ENCODE peak calls at places on chromosomes 1 and 21, in four cellular contexts. One of them, this sample, is unnamed.

GRCh38 chr1:1451696-1452364 is 2.3 kb downstream of the ATAD3C start:
- DNase-seq in esophagus squamous epithelium: no peak
- DNase-seq in cardiac muscle cell: no peak
- DNase-seq in A549: no peak
- DNase-seq in this sample: no peak

GRCh38 chr1:157485793-157486192 is 66.5 kb downstream of the FCRL5 start:
- DNase-seq in cardiac muscle cell: no peak
- DNase-seq in esophagus squamous epithelium: no peak
- DNase-seq in A549: no peak
- DNase-seq in this sample: no peak

GRCh38 chr21:43303240-43304178 is 123.4 kb downstream of the SIK1 start:
- DNase-seq in esophagus squamous epithelium: no peak
- DNase-seq in A549: no peak
- DNase-seq in cardiac muscle cell: no peak
- DNase-seq in this sample: no peak

GRCh38 chr1:202802998-202803932 is 5.0 kb downstream of the KDM5B start:
- DNase-seq in A549: peak
- DNase-seq in esophagus squamous epithelium: no peak
- DNase-seq in cardiac muscle cell: peak
- DNase-seq in this sample: no peak

GRCh38 chr1:224058303-224058702 is 55.6 kb upstream of the FBXO28 start:
- DNase-seq in A549: no peak
- DNase-seq in esophagus squamous epithelium: no peak
- DNase-seq in cardiac muscle cell: no peak
- DNase-seq in this sample: no peak

GRCh38 chr1:206911064-206911663 is 10.6 kb downstream of the FCMR start:
- DNase-seq in esophagus squamous epithelium: no peak
- DNase-seq in cardiac muscle cell: peak
- DNase-seq in A549: peak
- DNase-seq in this sample: no peak

GRCh38 chr1:38037481-38037939 is 9.1 kb downstream of the POU3F1 start:
- DNase-seq in A549: no peak
- DNase-seq in cardiac muscle cell: peak
- DNase-seq in esophagus squamous epithelium: no peak
- DNase-seq in this sample: no peak

GRCh38 chr1:29122662-29122986 is 1.1 kb downstream of the TMEM200B start:
- DNase-seq in A549: no peak
- DNase-seq in cardiac muscle cell: peak
- DNase-seq in esophagus squamous epithelium: no peak
- DNase-seq in this sample: no peak

GRCh38 chr1:26190373-26190987 is at the start of gene CATSPER4:
- DNase-seq in cardiac muscle cell: peak
- DNase-seq in A549: peak
- DNase-seq in esophagus squamous epithelium: no peak
- DNase-seq in this sample: no peak

GRCh38 chr1:241229216-241229615 is 127.8 kb downstream of the RGS7 start:
- DNase-seq in A549: no peak
- DNase-seq in esophagus squamous epithelium: no peak
- DNase-seq in cardiac muscle cell: no peak
- DNase-seq in this sample: no peak

GRCh38 chr21:38951095-38951745 is 145.5 kb downstream of the ETS2 start:
- DNase-seq in esophagus squamous epithelium: no peak
- DNase-seq in A549: peak
- DNase-seq in cardiac muscle cell: no peak
- DNase-seq in this sample: no peak

GRCh38 chr21:35204850-35205564 is 155.9 kb upstream of the RUNX1 start:
- DNase-seq in esophagus squamous epithelium: no peak
- DNase-seq in A549: no peak
- DNase-seq in cardiac muscle cell: peak
- DNase-seq in this sample: peak
- H3K4me3 ChIP-seq in esophagus squamous epithelium: peak
- H3K4me3 ChIP-seq in A549: no peak
- H3K4me3 ChIP-seq in cardiac muscle cell: no peak
- H3K4me3 ChIP-seq in this sample: no peak

GRCh38 chr1:31765041-31765467 is 914 bp upstream of the ADGRB2 start:
- DNase-seq in A549: peak
- DNase-seq in cardiac muscle cell: peak
- DNase-seq in esophagus squamous epithelium: no peak
- DNase-seq in this sample: no peak
- TF ChIP-seq CTCF in A549: peak
- TF ChIP-seq CTCF in cardiac muscle cell: peak
- TF ChIP-seq CTCF in esophagus squamous epithelium: no peak
- TF ChIP-seq CTCF in this sample: peak

GRCh38 chr1:92486251-92487077 is at the start of gene GFI1:
- DNase-seq in A549: no peak
- DNase-seq in esophagus squamous epithelium: no peak
- DNase-seq in cardiac muscle cell: peak
- DNase-seq in this sample: no peak

GRCh38 chr1:92485374-92486250 is 1.1 kb downstream of the GFI1 start:
- DNase-seq in esophagus squamous epithelium: no peak
- DNase-seq in cardiac muscle cell: peak
- DNase-seq in A549: peak
- DNase-seq in this sample: no peak

GRCh38 chr1:92488832-92489231 is 2.1 kb upstream of the GFI1 start:
- DNase-seq in esophagus squamous epithelium: no peak
- DNase-seq in A549: no peak
- DNase-seq in cardiac muscle cell: peak
- DNase-seq in this sample: no peak

GRCh38 chr1:92488416-92488815 is 1.7 kb upstream of the GFI1 start:
- DNase-seq in cardiac muscle cell: no peak
- DNase-seq in A549: no peak
- DNase-seq in esophagus squamous epithelium: no peak
- DNase-seq in this sample: no peak

GRCh38 chr1:92487078-92487605 is 417 bp upstream of the GFI1 start:
- DNase-seq in esophagus squamous epithelium: no peak
- DNase-seq in cardiac muscle cell: no peak
- DNase-seq in A549: no peak
- DNase-seq in this sample: no peak
- H3K4me3 ChIP-seq in esophagus squamous epithelium: peak
- H3K4me3 ChIP-seq in cardiac muscle cell: peak
- H3K4me3 ChIP-seq in A549: peak
- H3K4me3 ChIP-seq in this sample: no peak

DNA sequence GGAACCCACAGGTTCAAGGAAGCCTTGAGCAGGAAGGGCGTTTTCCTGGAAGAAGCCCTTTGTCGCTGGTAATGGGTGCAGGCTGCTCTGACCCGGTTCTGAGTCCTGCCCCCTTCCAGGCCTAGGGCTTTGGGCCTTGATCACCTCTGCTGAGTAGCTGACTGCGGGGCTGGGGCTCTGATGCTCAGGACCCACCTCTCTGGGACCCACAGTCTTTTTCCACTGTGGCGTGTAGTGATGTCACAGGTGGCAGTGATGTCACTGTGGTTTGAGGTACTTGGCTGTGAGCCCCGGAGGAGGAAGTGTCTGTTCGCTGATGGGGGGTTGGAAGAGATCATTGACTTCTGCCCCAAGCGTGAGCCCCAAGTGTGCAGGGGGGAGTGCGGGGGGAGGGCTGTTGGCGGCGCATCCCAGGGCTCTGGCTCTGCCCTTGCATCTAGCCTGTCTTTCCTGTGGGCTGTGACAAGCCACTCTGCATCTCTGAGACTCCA is 6.9 kb downstream of the TNFRSF1B start:
- DNase-seq in cardiac muscle cell: peak
- DNase-seq in esophagus squamous epithelium: no peak
- DNase-seq in A549: no peak
- DNase-seq in this sample: no peak
- TF ChIP-seq CTCF in cardiac muscle cell: no peak
- TF ChIP-seq CTCF in esophagus squamous epithelium: no peak
- TF ChIP-seq CTCF in A549: no peak
- TF ChIP-seq CTCF in this sample: no peak

GRCh38 chr1:43551396-43551888 is 20.8 kb downstream of the PTPRF start:
- DNase-seq in A549: no peak
- DNase-seq in esophagus squamous epithelium: no peak
- DNase-seq in cardiac muscle cell: no peak
- DNase-seq in this sample: no peak

GRCh38 chr1:43550598-43551246 is 20.0 kb downstream of the PTPRF start:
- DNase-seq in A549: no peak
- DNase-seq in cardiac muscle cell: no peak
- DNase-seq in esophagus squamous epithelium: no peak
- DNase-seq in this sample: no peak

GRCh38 chr1:43548285-43549271 is 17.9 kb downstream of the PTPRF start:
- DNase-seq in A549: peak
- DNase-seq in cardiac muscle cell: peak
- DNase-seq in esophagus squamous epithelium: no peak
- DNase-seq in this sample: no peak

GRCh38 chr1:43552059-43552742 is 21.5 kb downstream of the PTPRF start:
- DNase-seq in esophagus squamous epithelium: no peak
- DNase-seq in A549: no peak
- DNase-seq in cardiac muscle cell: no peak
- DNase-seq in this sample: no peak

DNA sequence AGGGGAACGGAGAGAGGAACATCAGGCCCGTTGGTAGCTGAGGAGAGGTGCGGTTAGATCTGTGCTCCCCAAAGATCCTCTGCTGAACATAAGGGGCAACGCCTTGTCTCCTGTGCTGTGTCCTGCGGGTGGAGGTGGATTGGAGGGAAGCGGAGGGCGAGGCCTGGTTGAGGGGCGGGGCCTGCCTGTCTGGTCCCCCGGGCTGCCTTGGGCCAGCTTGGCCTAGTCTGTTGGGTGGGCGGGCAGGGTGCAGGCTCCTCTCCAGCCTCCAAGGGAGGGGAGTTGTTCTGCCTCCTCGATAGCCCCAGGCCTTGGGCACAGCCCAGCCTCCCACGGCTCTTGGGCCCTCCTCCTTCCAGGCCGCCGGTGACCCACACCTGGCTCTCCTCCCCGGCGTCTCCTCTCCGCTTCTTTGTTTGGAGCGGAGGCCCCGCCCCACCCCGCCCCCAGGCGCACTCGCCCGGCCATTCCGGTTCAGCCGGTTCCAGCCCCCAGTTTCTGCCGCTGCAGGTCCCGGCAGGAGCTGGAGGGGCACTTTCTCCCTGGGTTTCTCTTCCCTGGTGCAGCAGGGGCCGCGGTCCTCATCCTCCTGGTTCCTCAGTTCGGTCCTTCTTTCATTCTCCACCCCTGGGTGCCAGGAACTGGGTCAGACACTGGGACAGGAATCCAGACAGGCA is 19.4 kb downstream of the PTPRF start:
- DNase-seq in A549: no peak
- DNase-seq in cardiac muscle cell: peak
- DNase-seq in esophagus squamous epithelium: no peak
- DNase-seq in this sample: no peak
- H3K4me3 ChIP-seq in A549: no peak
- H3K4me3 ChIP-seq in cardiac muscle cell: peak
- H3K4me3 ChIP-seq in esophagus squamous epithelium: peak
- H3K4me3 ChIP-seq in this sample: no peak

GRCh38 chr21:25931791-25932190 is 197.0 kb downstream of the GABPA start:
- DNase-seq in A549: no peak
- DNase-seq in cardiac muscle cell: no peak
- DNase-seq in esophagus squamous epithelium: no peak
- DNase-seq in this sample: no peak

GRCh38 chr21:25925936-25926335 is 191.2 kb downstream of the GABPA start:
- DNase-seq in cardiac muscle cell: peak
- DNase-seq in esophagus squamous epithelium: no peak
- DNase-seq in A549: no peak
- DNase-seq in this sample: no peak

GRCh38 chr21:25934130-25934529 is 199.4 kb downstream of the GABPA start:
- DNase-seq in A549: no peak
- DNase-seq in esophagus squamous epithelium: no peak
- DNase-seq in cardiac muscle cell: peak
- DNase-seq in this sample: no peak

GRCh38 chr21:25927195-25927880 is 192.6 kb downstream of the GABPA start:
- DNase-seq in esophagus squamous epithelium: no peak
- DNase-seq in cardiac muscle cell: no peak
- DNase-seq in A549: no peak
- DNase-seq in this sample: no peak

GRCh38 chr21:25929859-25930520 is 195.2 kb downstream of the GABPA start:
- DNase-seq in A549: no peak
- DNase-seq in esophagus squamous epithelium: no peak
- DNase-seq in cardiac muscle cell: peak
- DNase-seq in this sample: no peak
- TF ChIP-seq CTCF in A549: no peak
- TF ChIP-seq CTCF in esophagus squamous epithelium: peak
- TF ChIP-seq CTCF in cardiac muscle cell: peak
- TF ChIP-seq CTCF in this sample: no peak

GRCh38 chr1:169630006-169630405 is at the start of gene SELP:
- DNase-seq in A549: no peak
- DNase-seq in cardiac muscle cell: peak
- DNase-seq in esophagus squamous epithelium: no peak
- DNase-seq in this sample: no peak
- H3K4me3 ChIP-seq in A549: no peak
- H3K4me3 ChIP-seq in cardiac muscle cell: no peak
- H3K4me3 ChIP-seq in esophagus squamous epithelium: no peak
- H3K4me3 ChIP-seq in this sample: no peak